ENCODE peak calls at places on chromosomes 7 and 10, in six cellular contexts. One of them, this sample, is unnamed. For H3K27me3, the result is how much of the 10 kb centered on the place peaks cover.

GRCh38 chr10:61721431-61721830 is 58.7 kb downstream of the CABCOCO1 start:
- DNase-seq in breast epithelium: no peak
- DNase-seq in GM23338: no peak
- DNase-seq in transverse colon: no peak
- DNase-seq in K562: no peak
- DNase-seq in endothelial cell of umbilical vein: no peak
- DNase-seq in this sample: no peak

GRCh38 chr10:22580711-22581110 is 133.7 kb downstream of the PIP4K2A start:
- DNase-seq in transverse colon: no peak
- DNase-seq in breast epithelium: no peak
- DNase-seq in K562: no peak
- DNase-seq in GM23338: no peak
- DNase-seq in endothelial cell of umbilical vein: no peak
- DNase-seq in this sample: no peak

GRCh38 chr10:71218833-71219120 is 6.4 kb downstream of the UNC5B start:
- DNase-seq in GM23338: no peak
- DNase-seq in endothelial cell of umbilical vein: no peak
- DNase-seq in breast epithelium: no peak
- DNase-seq in K562: no peak
- DNase-seq in transverse colon: no peak
- DNase-seq in this sample: no peak

GRCh38 chr7:30920584-30921539 is 9.2 kb downstream of the AQP1 start:
- DNase-seq in K562: peak
- DNase-seq in GM23338: no peak
- DNase-seq in breast epithelium: no peak
- DNase-seq in endothelial cell of umbilical vein: peak
- DNase-seq in transverse colon: peak
- DNase-seq in this sample: no peak

GRCh38 chr7:117673839-117674238 is 194.0 kb downstream of the CFTR start:
- DNase-seq in breast epithelium: no peak
- DNase-seq in transverse colon: no peak
- DNase-seq in endothelial cell of umbilical vein: peak
- DNase-seq in K562: peak
- DNase-seq in GM23338: no peak
- DNase-seq in this sample: no peak

GRCh38 chr7:93115796-93116195 is 2.0 kb downstream of the SAMD9 start:
- DNase-seq in breast epithelium: no peak
- DNase-seq in endothelial cell of umbilical vein: no peak
- DNase-seq in transverse colon: no peak
- DNase-seq in GM23338: no peak
- DNase-seq in K562: peak
- DNase-seq in this sample: no peak

GRCh38 chr7:107856806-107857540 is 34.0 kb upstream of the DLD start:
- DNase-seq in endothelial cell of umbilical vein: no peak
- DNase-seq in transverse colon: peak
- DNase-seq in GM23338: no peak
- DNase-seq in K562: no peak
- DNase-seq in breast epithelium: no peak
- DNase-seq in this sample: peak

GRCh38 chr7:66627876-66628360 is 763 bp upstream of the KCTD7 start:
- DNase-seq in breast epithelium: no peak
- DNase-seq in GM23338: no peak
- DNase-seq in transverse colon: no peak
- DNase-seq in K562: no peak
- DNase-seq in endothelial cell of umbilical vein: no peak
- DNase-seq in this sample: no peak

GRCh38 chr7:28685291-28685659 is 272.9 kb downstream of the TRIL start:
- DNase-seq in transverse colon: peak
- DNase-seq in endothelial cell of umbilical vein: no peak
- DNase-seq in breast epithelium: peak
- DNase-seq in K562: no peak
- DNase-seq in GM23338: no peak
- DNase-seq in this sample: no peak

GRCh38 chr7:31066516-31067130 is 14.5 kb downstream of the ADCYAP1R1 start:
- DNase-seq in endothelial cell of umbilical vein: no peak
- DNase-seq in breast epithelium: no peak
- DNase-seq in K562: no peak
- DNase-seq in transverse colon: no peak
- DNase-seq in GM23338: no peak
- DNase-seq in this sample: no peak

GRCh38 chr10:36494386-36494785 is 631.0 kb upstream of the ANKRD30A start:
- DNase-seq in breast epithelium: no peak
- DNase-seq in endothelial cell of umbilical vein: peak
- DNase-seq in transverse colon: no peak
- DNase-seq in K562: no peak
- DNase-seq in GM23338: no peak
- DNase-seq in this sample: no peak

GRCh38 chr7:25012254-25012653 is 32.3 kb upstream of the OSBPL3 start:
- DNase-seq in endothelial cell of umbilical vein: no peak
- DNase-seq in transverse colon: no peak
- DNase-seq in GM23338: no peak
- DNase-seq in K562: no peak
- DNase-seq in breast epithelium: no peak
- DNase-seq in this sample: no peak

GRCh38 chr10:12041766-12042408 is 722 bp downstream of the UPF2 start:
- DNase-seq in breast epithelium: no peak
- DNase-seq in GM23338: peak
- DNase-seq in transverse colon: peak
- DNase-seq in K562: peak
- DNase-seq in endothelial cell of umbilical vein: peak
- DNase-seq in this sample: no peak

GRCh38 chr7:126723966-126724544 is 528.7 kb downstream of the GRM8 start:
- DNase-seq in endothelial cell of umbilical vein: peak
- DNase-seq in transverse colon: no peak
- DNase-seq in breast epithelium: no peak
- DNase-seq in GM23338: no peak
- DNase-seq in K562: no peak
- DNase-seq in this sample: no peak

GRCh38 chr10:78188459-78188858 is 154.8 kb downstream of the RPS24 start:
- DNase-seq in K562: no peak
- DNase-seq in endothelial cell of umbilical vein: peak
- DNase-seq in GM23338: no peak
- DNase-seq in breast epithelium: no peak
- DNase-seq in transverse colon: no peak
- DNase-seq in this sample: no peak

GRCh38 chr10:90319188-90319914 is 538.5 kb downstream of the HTR7 start:
- DNase-seq in endothelial cell of umbilical vein: peak
- DNase-seq in transverse colon: no peak
- DNase-seq in breast epithelium: no peak
- DNase-seq in K562: no peak
- DNase-seq in GM23338: peak
- DNase-seq in this sample: no peak

GRCh38 chr10:110817614-110818013 is 54.1 kb upstream of the PDCD4 start:
- DNase-seq in K562: no peak
- DNase-seq in breast epithelium: no peak
- DNase-seq in GM23338: no peak
- DNase-seq in endothelial cell of umbilical vein: no peak
- DNase-seq in transverse colon: no peak
- DNase-seq in this sample: peak

GRCh38 chr7:134954197-134955082 is 31.9 kb upstream of the AGBL3 start:
- DNase-seq in breast epithelium: no peak
- DNase-seq in K562: peak
- DNase-seq in transverse colon: no peak
- DNase-seq in endothelial cell of umbilical vein: peak
- DNase-seq in GM23338: peak
- DNase-seq in this sample: no peak

GRCh38 chr10:11381023-11381422 is 230.4 kb downstream of the USP6NL start:
- DNase-seq in GM23338: no peak
- DNase-seq in transverse colon: no peak
- DNase-seq in K562: no peak
- DNase-seq in endothelial cell of umbilical vein: no peak
- DNase-seq in breast epithelium: no peak
- DNase-seq in this sample: no peak

GRCh38 chr7:8065356-8065813 is 96.8 kb downstream of the GLCCI1 start:
- DNase-seq in endothelial cell of umbilical vein: no peak
- DNase-seq in breast epithelium: no peak
- DNase-seq in K562: no peak
- DNase-seq in transverse colon: no peak
- DNase-seq in GM23338: no peak
- DNase-seq in this sample: no peak

GRCh38 chr10:78211476-78212110 is 177.9 kb downstream of the RPS24 start:
- DNase-seq in transverse colon: no peak
- DNase-seq in endothelial cell of umbilical vein: peak
- DNase-seq in breast epithelium: no peak
- DNase-seq in GM23338: peak
- DNase-seq in K562: peak
- DNase-seq in this sample: no peak

GRCh38 chr10:13727574-13727973 is 140.8 kb downstream of the PRPF18 start:
- DNase-seq in transverse colon: no peak
- DNase-seq in GM23338: no peak
- DNase-seq in K562: no peak
- DNase-seq in endothelial cell of umbilical vein: no peak
- DNase-seq in breast epithelium: no peak
- DNase-seq in this sample: no peak

GRCh38 chr7:55690-56248 is 136.6 kb upstream of the FAM20C start:
- DNase-seq in breast epithelium: no peak
- DNase-seq in endothelial cell of umbilical vein: no peak
- DNase-seq in K562: peak
- DNase-seq in transverse colon: no peak
- DNase-seq in GM23338: peak
- DNase-seq in this sample: no peak

GRCh38 chr7:30445770-30446169 is 32.8 kb downstream of the NOD1 start:
- DNase-seq in endothelial cell of umbilical vein: no peak
- DNase-seq in transverse colon: peak
- DNase-seq in breast epithelium: no peak
- DNase-seq in K562: peak
- DNase-seq in GM23338: peak
- DNase-seq in this sample: peak

GRCh38 chr7:135150072-135150782 is 2.4 kb downstream of the TMEM140 start:
- DNase-seq in K562: no peak
- DNase-seq in endothelial cell of umbilical vein: no peak
- DNase-seq in transverse colon: no peak
- DNase-seq in breast epithelium: no peak
- DNase-seq in GM23338: no peak
- DNase-seq in this sample: no peak

GRCh38 chr7:30469303-30469702 is 9.3 kb downstream of the NOD1 start:
- DNase-seq in transverse colon: peak
- DNase-seq in K562: no peak
- DNase-seq in breast epithelium: peak
- DNase-seq in GM23338: peak
- DNase-seq in endothelial cell of umbilical vein: peak
- DNase-seq in this sample: no peak

GRCh38 chr7:45000096-45001032 is at the start of gene CCM2:
- DNase-seq in K562: peak
- DNase-seq in GM23338: peak
- DNase-seq in breast epithelium: no peak
- DNase-seq in transverse colon: peak
- DNase-seq in endothelial cell of umbilical vein: peak
- DNase-seq in this sample: peak

GRCh38 chr7:135942614-135943013 is 34.5 kb downstream of the MTPN start:
- DNase-seq in transverse colon: no peak
- DNase-seq in endothelial cell of umbilical vein: no peak
- DNase-seq in K562: no peak
- DNase-seq in GM23338: no peak
- DNase-seq in breast epithelium: no peak
- DNase-seq in this sample: no peak

GRCh38 chr7:115146148-115146547 is 224.3 kb downstream of the MDFIC start:
- DNase-seq in breast epithelium: peak
- DNase-seq in K562: no peak
- DNase-seq in GM23338: no peak
- DNase-seq in endothelial cell of umbilical vein: no peak
- DNase-seq in transverse colon: no peak
- DNase-seq in this sample: no peak

GRCh38 chr7:98216941-98217622 is 5.8 kb downstream of the BHLHA15 start:
- DNase-seq in K562: no peak
- DNase-seq in GM23338: no peak
- DNase-seq in breast epithelium: no peak
- DNase-seq in endothelial cell of umbilical vein: no peak
- DNase-seq in transverse colon: no peak
- DNase-seq in this sample: no peak

GRCh38 chr10:106436123-106436740 is 728.3 kb downstream of the SORCS1 start:
- DNase-seq in endothelial cell of umbilical vein: no peak
- DNase-seq in transverse colon: no peak
- DNase-seq in GM23338: no peak
- DNase-seq in K562: no peak
- DNase-seq in breast epithelium: no peak
- DNase-seq in this sample: no peak

GRCh38 chr10:15821046-15821683 is 39.1 kb downstream of the MINDY3 start:
- DNase-seq in K562: no peak
- DNase-seq in breast epithelium: no peak
- DNase-seq in endothelial cell of umbilical vein: no peak
- DNase-seq in GM23338: no peak
- DNase-seq in transverse colon: no peak
- DNase-seq in this sample: no peak
- TF ChIP-seq POLR2AphosphoS5 in K562: no peak
- TF ChIP-seq POLR2AphosphoS5 in breast epithelium: no peak
- TF ChIP-seq POLR2AphosphoS5 in endothelial cell of umbilical vein: no peak
- TF ChIP-seq POLR2AphosphoS5 in GM23338: no peak
- TF ChIP-seq POLR2AphosphoS5 in transverse colon: no peak
- TF ChIP-seq POLR2AphosphoS5 in this sample: no peak

GRCh38 chr7:91266931-91267557 is 2.8 kb downstream of the FZD1 start:
- DNase-seq in transverse colon: no peak
- DNase-seq in K562: no peak
- DNase-seq in GM23338: peak
- DNase-seq in breast epithelium: no peak
- DNase-seq in endothelial cell of umbilical vein: no peak
- DNase-seq in this sample: no peak
- H3K27me3 ChIP-seq in transverse colon: under half
- H3K27me3 ChIP-seq in K562: under half
- H3K27me3 ChIP-seq in GM23338: half or more
- H3K27me3 ChIP-seq in breast epithelium: under half
- H3K27me3 ChIP-seq in endothelial cell of umbilical vein: under half
- H3K27me3 ChIP-seq in this sample: under half

GRCh38 chr10:86956841-86957448 is 470 bp downstream of the MMRN2 start:
- DNase-seq in breast epithelium: no peak
- DNase-seq in transverse colon: no peak
- DNase-seq in endothelial cell of umbilical vein: no peak
- DNase-seq in GM23338: no peak
- DNase-seq in K562: no peak
- DNase-seq in this sample: no peak

GRCh38 chr10:86958831-86959736 is 685 bp downstream of the SNCG start:
- DNase-seq in K562: peak
- DNase-seq in GM23338: no peak
- DNase-seq in breast epithelium: peak
- DNase-seq in endothelial cell of umbilical vein: peak
- DNase-seq in transverse colon: no peak
- DNase-seq in this sample: no peak

GRCh38 chr10:86957471-86958108 is at the start of gene MMRN2:
- DNase-seq in endothelial cell of umbilical vein: peak
- DNase-seq in K562: no peak
- DNase-seq in GM23338: no peak
- DNase-seq in breast epithelium: no peak
- DNase-seq in transverse colon: no peak
- DNase-seq in this sample: no peak

GRCh38 chr10:86959737-86960002 is 1.3 kb downstream of the SNCG start:
- DNase-seq in breast epithelium: no peak
- DNase-seq in K562: no peak
- DNase-seq in GM23338: no peak
- DNase-seq in transverse colon: no peak
- DNase-seq in endothelial cell of umbilical vein: no peak
- DNase-seq in this sample: no peak

GRCh38 chr10:86958109-86958830 is at the start of gene SNCG:
- DNase-seq in K562: peak
- DNase-seq in transverse colon: no peak
- DNase-seq in GM23338: no peak
- DNase-seq in breast epithelium: peak
- DNase-seq in endothelial cell of umbilical vein: peak
- DNase-seq in this sample: no peak
- H3K27ac ChIP-seq in K562: peak
- H3K27ac ChIP-seq in transverse colon: peak
- H3K27ac ChIP-seq in GM23338: no peak
- H3K27ac ChIP-seq in breast epithelium: peak
- H3K27ac ChIP-seq in endothelial cell of umbilical vein: peak
- H3K27ac ChIP-seq in this sample: no peak

GRCh38 chr7:90172121-90172520 is 17.9 kb downstream of the STEAP1 start:
- DNase-seq in K562: no peak
- DNase-seq in GM23338: no peak
- DNase-seq in endothelial cell of umbilical vein: no peak
- DNase-seq in breast epithelium: no peak
- DNase-seq in transverse colon: no peak
- DNase-seq in this sample: no peak
- TF ChIP-seq POLR2AphosphoS5 in K562: no peak
- TF ChIP-seq POLR2AphosphoS5 in GM23338: no peak
- TF ChIP-seq POLR2AphosphoS5 in endothelial cell of umbilical vein: no peak
- TF ChIP-seq POLR2AphosphoS5 in breast epithelium: no peak
- TF ChIP-seq POLR2AphosphoS5 in transverse colon: no peak
- TF ChIP-seq POLR2AphosphoS5 in this sample: no peak